ENCODE peak calls at places on chromosomes 11 and 22, in eight cellular contexts. One of them, this sample, is unnamed.

GRCh38 chr11:70466596-70466995 is 68.3 kb downstream of the CTTN start:
- DNase-seq in tibial nerve: no peak
- DNase-seq in AG04450: no peak
- DNase-seq in Panc1: no peak
- DNase-seq in glutamatergic neuron: no peak
- DNase-seq in LNCaP clone FGC: no peak
- DNase-seq in progenitor cell of endocrine pancreas: no peak
- DNase-seq in CD4-positive, alpha-beta T cell: no peak
- DNase-seq in this sample: no peak

GRCh38 chr11:128522943-128523518 is 64.3 kb downstream of the ETS1 start:
- DNase-seq in tibial nerve: no peak
- DNase-seq in AG04450: no peak
- DNase-seq in Panc1: no peak
- DNase-seq in glutamatergic neuron: no peak
- DNase-seq in LNCaP clone FGC: no peak
- DNase-seq in progenitor cell of endocrine pancreas: no peak
- DNase-seq in CD4-positive, alpha-beta T cell: no peak
- DNase-seq in this sample: no peak

GRCh38 chr11:3037041-3037944 is 19.9 kb downstream of the CARS1 start:
- DNase-seq in tibial nerve: peak; percentile 93
- DNase-seq in AG04450: peak; percentile 26
- DNase-seq in Panc1: no peak
- DNase-seq in glutamatergic neuron: peak; percentile 91
- DNase-seq in LNCaP clone FGC: no peak
- DNase-seq in progenitor cell of endocrine pancreas: peak; percentile 61
- DNase-seq in CD4-positive, alpha-beta T cell: no peak
- DNase-seq in this sample: peak; percentile 81

GRCh38 chr22:22802346-22802970 is 85.2 kb upstream of the IGLL5 start:
- DNase-seq in tibial nerve: no peak
- DNase-seq in AG04450: no peak
- DNase-seq in Panc1: no peak
- DNase-seq in glutamatergic neuron: no peak
- DNase-seq in LNCaP clone FGC: no peak
- DNase-seq in progenitor cell of endocrine pancreas: no peak
- DNase-seq in CD4-positive, alpha-beta T cell: no peak
- DNase-seq in this sample: no peak

GRCh38 chr22:47166446-47167016 is 404.1 kb downstream of the TBC1D22A start:
- DNase-seq in tibial nerve: no peak
- DNase-seq in AG04450: no peak
- DNase-seq in Panc1: no peak
- DNase-seq in glutamatergic neuron: peak; percentile 10
- DNase-seq in LNCaP clone FGC: no peak
- DNase-seq in progenitor cell of endocrine pancreas: no peak
- DNase-seq in CD4-positive, alpha-beta T cell: no peak
- DNase-seq in this sample: peak; percentile 2

GRCh38 chr11:128103278-128103873 is 484.0 kb downstream of the ETS1 start:
- DNase-seq in tibial nerve: no peak
- DNase-seq in AG04450: no peak
- DNase-seq in Panc1: no peak
- DNase-seq in glutamatergic neuron: no peak
- DNase-seq in LNCaP clone FGC: no peak
- DNase-seq in progenitor cell of endocrine pancreas: no peak
- DNase-seq in CD4-positive, alpha-beta T cell: no peak
- DNase-seq in this sample: no peak

GRCh38 chr11:112024778-112025678 is at the start of gene DLAT:
- DNase-seq in tibial nerve: peak; percentile 65
- DNase-seq in AG04450: peak; percentile 18
- DNase-seq in Panc1: peak; percentile 72
- DNase-seq in glutamatergic neuron: peak; percentile 99
- DNase-seq in LNCaP clone FGC: peak; percentile 69
- DNase-seq in progenitor cell of endocrine pancreas: peak; percentile 84
- DNase-seq in CD4-positive, alpha-beta T cell: peak; percentile 72
- DNase-seq in this sample: peak; percentile 71

GRCh38 chr11:75500742-75501141 is 25.0 kb downstream of the GDPD5 start:
- DNase-seq in tibial nerve: no peak
- DNase-seq in AG04450: no peak
- DNase-seq in Panc1: no peak
- DNase-seq in glutamatergic neuron: no peak
- DNase-seq in LNCaP clone FGC: no peak
- DNase-seq in progenitor cell of endocrine pancreas: no peak
- DNase-seq in CD4-positive, alpha-beta T cell: no peak
- DNase-seq in this sample: no peak

GRCh38 chr11:103648670-103649400 is 387.6 kb upstream of the DDI1 start:
- DNase-seq in tibial nerve: no peak
- DNase-seq in AG04450: no peak
- DNase-seq in Panc1: no peak
- DNase-seq in glutamatergic neuron: no peak
- DNase-seq in LNCaP clone FGC: no peak
- DNase-seq in progenitor cell of endocrine pancreas: no peak
- DNase-seq in CD4-positive, alpha-beta T cell: no peak
- DNase-seq in this sample: no peak

GRCh38 chr11:75492181-75492820 is 33.4 kb downstream of the GDPD5 start:
- DNase-seq in tibial nerve: no peak
- DNase-seq in AG04450: no peak
- DNase-seq in Panc1: no peak
- DNase-seq in glutamatergic neuron: no peak
- DNase-seq in LNCaP clone FGC: no peak
- DNase-seq in progenitor cell of endocrine pancreas: no peak
- DNase-seq in CD4-positive, alpha-beta T cell: peak; percentile 19
- DNase-seq in this sample: no peak

GRCh38 chr11:45405916-45406670 is 120.0 kb upstream of the SYT13 start:
- DNase-seq in tibial nerve: no peak
- DNase-seq in AG04450: no peak
- DNase-seq in Panc1: no peak
- DNase-seq in glutamatergic neuron: no peak
- DNase-seq in LNCaP clone FGC: no peak
- DNase-seq in progenitor cell of endocrine pancreas: no peak
- DNase-seq in CD4-positive, alpha-beta T cell: no peak
- DNase-seq in this sample: no peak

GRCh38 chr11:46520971-46521745 is 72.7 kb downstream of the AMBRA1 start:
- DNase-seq in tibial nerve: no peak
- DNase-seq in AG04450: no peak
- DNase-seq in Panc1: no peak
- DNase-seq in glutamatergic neuron: no peak
- DNase-seq in LNCaP clone FGC: no peak
- DNase-seq in progenitor cell of endocrine pancreas: no peak
- DNase-seq in CD4-positive, alpha-beta T cell: no peak
- DNase-seq in this sample: no peak

GRCh38 chr11:121841487-121842167 is 274.4 kb downstream of the BLID start:
- DNase-seq in tibial nerve: no peak
- DNase-seq in AG04450: peak; percentile 71
- DNase-seq in Panc1: no peak
- DNase-seq in glutamatergic neuron: no peak
- DNase-seq in LNCaP clone FGC: no peak
- DNase-seq in progenitor cell of endocrine pancreas: no peak
- DNase-seq in CD4-positive, alpha-beta T cell: no peak
- DNase-seq in this sample: no peak

GRCh38 chr11:102513869-102514268 is 16.7 kb downstream of the MMP7 start:
- DNase-seq in tibial nerve: peak; percentile 69
- DNase-seq in AG04450: peak; percentile 4
- DNase-seq in Panc1: no peak
- DNase-seq in glutamatergic neuron: no peak
- DNase-seq in LNCaP clone FGC: peak; percentile 99
- DNase-seq in progenitor cell of endocrine pancreas: no peak
- DNase-seq in CD4-positive, alpha-beta T cell: no peak
- DNase-seq in this sample: no peak

GRCh38 chr11:100434821-100435641 is 252.1 kb upstream of the ARHGAP42 start:
- DNase-seq in tibial nerve: no peak
- DNase-seq in AG04450: no peak
- DNase-seq in Panc1: no peak
- DNase-seq in glutamatergic neuron: no peak
- DNase-seq in LNCaP clone FGC: peak; percentile 4
- DNase-seq in progenitor cell of endocrine pancreas: no peak
- DNase-seq in CD4-positive, alpha-beta T cell: no peak
- DNase-seq in this sample: no peak

GRCh38 chr11:47186937-47187681 is 875 bp upstream of the PACSIN3 start:
- DNase-seq in tibial nerve: peak; percentile 54
- DNase-seq in AG04450: no peak
- DNase-seq in Panc1: peak; percentile 64
- DNase-seq in glutamatergic neuron: peak; percentile 62
- DNase-seq in LNCaP clone FGC: no peak
- DNase-seq in progenitor cell of endocrine pancreas: peak; percentile 26
- DNase-seq in CD4-positive, alpha-beta T cell: no peak
- DNase-seq in this sample: no peak

GRCh38 chr11:4455439-4455838 is 6.3 kb downstream of the OR52K2 start:
- DNase-seq in tibial nerve: peak; percentile 13
- DNase-seq in AG04450: no peak
- DNase-seq in Panc1: no peak
- DNase-seq in glutamatergic neuron: no peak
- DNase-seq in LNCaP clone FGC: no peak
- DNase-seq in progenitor cell of endocrine pancreas: no peak
- DNase-seq in CD4-positive, alpha-beta T cell: no peak
- DNase-seq in this sample: no peak

GRCh38 chr22:24176630-24177029 is 4.7 kb upstream of the SUSD2 start:
- DNase-seq in tibial nerve: no peak
- DNase-seq in AG04450: no peak
- DNase-seq in Panc1: no peak
- DNase-seq in glutamatergic neuron: no peak
- DNase-seq in LNCaP clone FGC: no peak
- DNase-seq in progenitor cell of endocrine pancreas: no peak
- DNase-seq in CD4-positive, alpha-beta T cell: no peak
- DNase-seq in this sample: no peak

GRCh38 chr11:27462543-27462942 is 10.0 kb downstream of the LGR4 start:
- DNase-seq in tibial nerve: no peak
- DNase-seq in AG04450: no peak
- DNase-seq in Panc1: no peak
- DNase-seq in glutamatergic neuron: no peak
- DNase-seq in LNCaP clone FGC: no peak
- DNase-seq in progenitor cell of endocrine pancreas: no peak
- DNase-seq in CD4-positive, alpha-beta T cell: no peak
- DNase-seq in this sample: no peak

GRCh38 chr11:118672865-118673264 is 6.6 kb downstream of the TREH start:
- DNase-seq in tibial nerve: no peak
- DNase-seq in AG04450: no peak
- DNase-seq in Panc1: no peak
- DNase-seq in glutamatergic neuron: no peak
- DNase-seq in LNCaP clone FGC: no peak
- DNase-seq in progenitor cell of endocrine pancreas: no peak
- DNase-seq in CD4-positive, alpha-beta T cell: no peak
- DNase-seq in this sample: no peak

GRCh38 chr22:35604671-35605457 is 12.3 kb downstream of the MB start:
- DNase-seq in tibial nerve: no peak
- DNase-seq in AG04450: no peak
- DNase-seq in Panc1: no peak
- DNase-seq in glutamatergic neuron: no peak
- DNase-seq in LNCaP clone FGC: no peak
- DNase-seq in progenitor cell of endocrine pancreas: no peak
- DNase-seq in CD4-positive, alpha-beta T cell: no peak
- DNase-seq in this sample: no peak

GRCh38 chr22:46247443-46247975 is 2.6 kb downstream of the CDPF1 start:
- DNase-seq in tibial nerve: no peak
- DNase-seq in AG04450: no peak
- DNase-seq in Panc1: no peak
- DNase-seq in glutamatergic neuron: no peak
- DNase-seq in LNCaP clone FGC: no peak
- DNase-seq in progenitor cell of endocrine pancreas: no peak
- DNase-seq in CD4-positive, alpha-beta T cell: no peak
- DNase-seq in this sample: no peak

GRCh38 chr11:63518548-63518947 is 12.7 kb downstream of the LGALS12 start:
- DNase-seq in tibial nerve: no peak
- DNase-seq in AG04450: no peak
- DNase-seq in Panc1: no peak
- DNase-seq in glutamatergic neuron: no peak
- DNase-seq in LNCaP clone FGC: no peak
- DNase-seq in progenitor cell of endocrine pancreas: no peak
- DNase-seq in CD4-positive, alpha-beta T cell: no peak
- DNase-seq in this sample: no peak

DNA sequence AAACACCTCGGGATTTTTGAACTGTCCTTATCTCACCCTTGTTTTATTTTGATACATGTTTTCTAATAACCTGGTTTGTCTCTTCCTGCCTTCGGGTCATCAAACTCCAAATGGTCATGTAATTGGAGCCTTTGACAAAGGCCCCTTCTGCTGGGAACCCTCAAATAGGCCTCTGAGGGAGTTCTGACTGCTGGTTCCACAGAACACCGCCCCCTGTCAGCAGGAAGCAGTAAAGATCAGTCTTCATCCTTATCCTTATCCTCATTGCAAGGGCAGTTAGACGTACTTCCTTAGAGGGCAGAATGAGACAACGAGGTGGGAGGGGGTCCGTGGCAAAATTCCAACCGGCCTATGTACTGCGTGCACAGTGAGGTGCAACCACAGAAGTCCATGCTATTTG is 12.1 kb downstream of the TRIM51 start:
- DNase-seq in tibial nerve: no peak
- DNase-seq in AG04450: no peak
- DNase-seq in Panc1: no peak
- DNase-seq in glutamatergic neuron: no peak
- DNase-seq in LNCaP clone FGC: no peak
- DNase-seq in progenitor cell of endocrine pancreas: no peak
- DNase-seq in CD4-positive, alpha-beta T cell: no peak
- DNase-seq in this sample: no peak
- TF ChIP-seq CTCF in tibial nerve: no peak
- TF ChIP-seq CTCF in AG04450: no peak
- TF ChIP-seq CTCF in Panc1: no peak
- TF ChIP-seq CTCF in glutamatergic neuron: peak; percentile 21
- TF ChIP-seq CTCF in LNCaP clone FGC: no peak
- TF ChIP-seq CTCF in progenitor cell of endocrine pancreas: no peak
- TF ChIP-seq CTCF in CD4-positive, alpha-beta T cell: no peak
- TF ChIP-seq CTCF in this sample: no peak

GRCh38 chr11:119720311-119720710 is 8.7 kb downstream of the NECTIN1 start:
- DNase-seq in tibial nerve: no peak
- DNase-seq in AG04450: no peak
- DNase-seq in Panc1: no peak
- DNase-seq in glutamatergic neuron: no peak
- DNase-seq in LNCaP clone FGC: no peak
- DNase-seq in progenitor cell of endocrine pancreas: no peak
- DNase-seq in CD4-positive, alpha-beta T cell: no peak
- DNase-seq in this sample: no peak
- TF ChIP-seq CTCF in tibial nerve: no peak
- TF ChIP-seq CTCF in AG04450: no peak
- TF ChIP-seq CTCF in Panc1: no peak
- TF ChIP-seq CTCF in glutamatergic neuron: no peak
- TF ChIP-seq CTCF in LNCaP clone FGC: no peak
- TF ChIP-seq CTCF in progenitor cell of endocrine pancreas: no peak
- TF ChIP-seq CTCF in CD4-positive, alpha-beta T cell: no peak
- TF ChIP-seq CTCF in this sample: no peak

DNA sequence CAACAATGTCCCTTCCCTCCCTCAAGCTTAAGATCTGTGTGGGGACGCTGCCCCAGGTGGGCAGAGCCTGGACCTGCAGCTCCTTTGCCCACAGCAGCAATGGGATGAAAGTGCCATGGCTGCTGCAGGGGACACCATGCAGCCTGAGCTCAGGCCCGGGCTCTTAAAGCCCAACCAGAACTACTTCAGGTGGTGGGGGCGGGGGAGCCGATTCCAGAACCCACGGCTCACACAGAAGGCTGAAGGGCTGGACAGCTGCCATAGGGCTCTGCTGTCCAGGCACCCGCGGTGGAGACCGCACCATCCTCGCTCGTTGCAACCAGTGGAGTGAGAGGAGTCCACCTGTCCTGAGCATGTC is 12.5 kb downstream of the CHID1 start:
- DNase-seq in tibial nerve: no peak
- DNase-seq in AG04450: no peak
- DNase-seq in Panc1: no peak
- DNase-seq in glutamatergic neuron: peak; percentile 64
- DNase-seq in LNCaP clone FGC: no peak
- DNase-seq in progenitor cell of endocrine pancreas: no peak
- DNase-seq in CD4-positive, alpha-beta T cell: no peak
- DNase-seq in this sample: no peak
- TF ChIP-seq CTCF in tibial nerve: no peak
- TF ChIP-seq CTCF in AG04450: peak; percentile 35
- TF ChIP-seq CTCF in Panc1: peak; percentile 79
- TF ChIP-seq CTCF in glutamatergic neuron: peak; percentile 56
- TF ChIP-seq CTCF in LNCaP clone FGC: peak; percentile 45
- TF ChIP-seq CTCF in progenitor cell of endocrine pancreas: no peak
- TF ChIP-seq CTCF in CD4-positive, alpha-beta T cell: no peak
- TF ChIP-seq CTCF in this sample: peak; percentile 19

GRCh38 chr11:83285771-83286528 is at the start of gene CCDC90B:
- DNase-seq in tibial nerve: peak; percentile 94
- DNase-seq in AG04450: peak; percentile 96
- DNase-seq in Panc1: peak; percentile 96
- DNase-seq in glutamatergic neuron: peak; percentile 90
- DNase-seq in LNCaP clone FGC: peak; percentile 96
- DNase-seq in progenitor cell of endocrine pancreas: peak; percentile 81
- DNase-seq in CD4-positive, alpha-beta T cell: peak; percentile 88
- DNase-seq in this sample: peak; percentile 75
- TF ChIP-seq CTCF in tibial nerve: no peak
- TF ChIP-seq CTCF in AG04450: no peak
- TF ChIP-seq CTCF in Panc1: peak; percentile 80
- TF ChIP-seq CTCF in glutamatergic neuron: no peak
- TF ChIP-seq CTCF in LNCaP clone FGC: peak; percentile 73
- TF ChIP-seq CTCF in progenitor cell of endocrine pancreas: peak; percentile 49
- TF ChIP-seq CTCF in CD4-positive, alpha-beta T cell: no peak
- TF ChIP-seq CTCF in this sample: no peak

This sample was measured in mesothelial cell of epicardium.